ENCODE peak calls at places on chromosomes 7 and 10, in seven cellular contexts. M is Panc1, K is HCT116, P is GM12878, E is A549, U is K562, L is GM23338. O is an unnamed sample.
A peak's percentile ranks its signal among the peaks of the same experiment; 100 is the strongest.

GRCh38 chr7:107179326-107180163 is 10.7 kb downstream of the HBP1 start:
- DNase-seq in M (no peak), K (peak; percentile 51), P (no peak), E (peak; percentile 29), U (peak; percentile 39), L (no peak), O (no peak)

GRCh38 chr10:24484771-24485170 is 238.9 kb downstream of the ARHGAP21 start:
- DNase-seq in M (no peak), K (no peak), P (no peak), E (no peak), U (no peak), L (no peak), O (no peak)

GRCh38 chr10:119211176-119211575 is 3.8 kb downstream of the GRK5 start:
- DNase-seq in M (no peak), K (no peak), P (no peak), E (no peak), U (no peak), L (no peak), O (no peak)

GRCh38 chr7:112646787-112647186 is 143.4 kb downstream of the TMEM168 start:
- DNase-seq in M (no peak), K (no peak), P (no peak), E (no peak), U (peak; percentile 25), L (peak; percentile 76), O (no peak)

GRCh38 chr10:70590663-70591416 is 11.7 kb downstream of the PRF1 start:
- DNase-seq in M (no peak), K (no peak), P (peak; percentile 15), E (no peak), U (no peak), L (no peak), O (no peak)

GRCh38 chr7:73971315-73971700 is 56.7 kb upstream of the ELN start:
- DNase-seq in M (no peak), K (no peak), P (peak; percentile 4), E (no peak), U (no peak), L (no peak), O (no peak)

GRCh38 chr7:55548295-55548731 is 24.0 kb downstream of the VOPP1 start:
- DNase-seq in M (no peak), K (no peak), P (no peak), E (no peak), U (no peak), L (no peak), O (no peak)

GRCh38 chr10:54800677-54801480 is at the start of gene PCDH15:
- DNase-seq in M (peak; percentile 22), K (no peak), P (peak; percentile 1), E (peak; percentile 19), U (no peak), L (peak; percentile 80), O (no peak)

GRCh38 chr10:35398355-35398754 is 62.0 kb downstream of the CCNY start:
- DNase-seq in M (no peak), K (no peak), P (no peak), E (no peak), U (no peak), L (no peak), O (no peak)

GRCh38 chr10:73589538-73590126 is 1.5 kb downstream of the USP54 start:
- DNase-seq in M (no peak), K (no peak), P (no peak), E (no peak), U (no peak), L (no peak), O (no peak)

GRCh38 chr7:43337191-43337590 is 224.7 kb downstream of the HECW1 start:
- DNase-seq in M (no peak), K (no peak), P (no peak), E (no peak), U (no peak), L (no peak), O (no peak)

GRCh38 chr7:64832136-64832535 is 37.9 kb downstream of the ZNF138 start:
- DNase-seq in M (no peak), K (no peak), P (no peak), E (no peak), U (no peak), L (peak; percentile 15), O (no peak)

GRCh38 chr10:234708-235406 is 99.6 kb downstream of the ZMYND11 start:
- DNase-seq in M (no peak), K (no peak), P (no peak), E (no peak), U (no peak), L (no peak), O (no peak)

GRCh38 chr7:31102973-31103850 is 51.1 kb downstream of the ADCYAP1R1 start:
- DNase-seq in M (no peak), K (no peak), P (no peak), E (no peak), U (no peak), L (no peak), O (no peak)

GRCh38 chr7:74262639-74263398 is 8.6 kb upstream of the RFC2 start:
- DNase-seq in M (no peak), K (no peak), P (no peak), E (no peak), U (no peak), L (no peak), O (no peak)

GRCh38 chr7:157408258-157409101 is 71.7 kb downstream of the DNAJB6 start:
- DNase-seq in M (no peak), K (no peak), P (no peak), E (no peak), U (no peak), L (no peak), O (no peak)

GRCh38 chr10:7408494-7409044 is 2.3 kb downstream of the SFMBT2 start:
- DNase-seq in M (no peak), K (no peak), P (no peak), E (peak; percentile 68), U (peak; percentile 79), L (peak; percentile 77), O (no peak)

GRCh38 chr10:96719850-96720421 is 378 bp downstream of the PIK3AP1 start:
- DNase-seq in M (no peak), K (peak; percentile 19), P (no peak), E (peak; percentile 49), U (peak; percentile 66), L (peak; percentile 89), O (peak; percentile 91)

GRCh38 chr7:130958846-130959245 is 224.8 kb upstream of the KLF14 start:
- DNase-seq in M (no peak), K (no peak), P (no peak), E (no peak), U (no peak), L (no peak), O (no peak)

GRCh38 chr10:114100848-114101741 is 57.4 kb downstream of the ADRB1 start:
- DNase-seq in M (no peak), K (no peak), P (no peak), E (no peak), U (peak; percentile 20), L (peak; percentile 48), O (no peak)

GRCh38 chr7:22791204-22792158 is 31.2 kb downstream of the TOMM7 start:
- DNase-seq in M (no peak), K (no peak), P (no peak), E (peak; percentile 45), U (no peak), L (no peak), O (no peak)

GRCh38 chr10:78215645-78216044 is 182.0 kb downstream of the RPS24 start:
- DNase-seq in M (no peak), K (no peak), P (no peak), E (no peak), U (no peak), L (no peak), O (no peak)

GRCh38 chr10:22365644-22366565 is 20.6 kb downstream of the SPAG6 start:
- DNase-seq in M (no peak), K (no peak), P (no peak), E (no peak), U (no peak), L (no peak), O (no peak)

GRCh38 chr10:36538945-36539586 is 586.3 kb upstream of the ANKRD30A start:
- DNase-seq in M (no peak), K (no peak), P (no peak), E (peak; percentile 73), U (no peak), L (no peak), O (no peak)

GRCh38 chr10:114319406-114320248 is 80.6 kb downstream of the VWA2 start:
- DNase-seq in M (no peak), K (no peak), P (no peak), E (no peak), U (no peak), L (no peak), O (no peak)

GRCh38 chr10:53601260-53601875 is 828.8 kb upstream of the MBL2 start:
- DNase-seq in M (peak; percentile 32), K (peak; percentile 4), P (no peak), E (peak; percentile 40), U (peak; percentile 44), L (peak; percentile 75), O (peak; percentile 6)

GRCh38 chr7:99780588-99780987 is 3.4 kb downstream of the CYP3A4 start:
- DNase-seq in M (no peak), K (no peak), P (no peak), E (no peak), U (no peak), L (no peak), O (no peak)

GRCh38 chr10:103110407-103110806 is 82.7 kb downstream of the NT5C2 start:
- DNase-seq in M (no peak), K (no peak), P (no peak), E (no peak), U (no peak), L (no peak), O (no peak)
- H3K27ac ChIP-seq in M (no peak overlapping the region), K (no peak overlapping the region), P (peak overlapping the region; percentile 59), E (no peak overlapping the region), U (no peak overlapping the region), L (no peak overlapping the region), O (no peak overlapping the region)

GRCh38 chr7:46165281-46165680 is 244.2 kb upstream of the IGFBP3 start:
- DNase-seq in M (no peak), K (no peak), P (no peak), E (no peak), U (no peak), L (no peak), O (no peak)
- TF ChIP-seq REST in M (no peak), K (no peak), P (no peak), E (no peak), U (no peak), L (no peak), O (no peak)

DNA sequence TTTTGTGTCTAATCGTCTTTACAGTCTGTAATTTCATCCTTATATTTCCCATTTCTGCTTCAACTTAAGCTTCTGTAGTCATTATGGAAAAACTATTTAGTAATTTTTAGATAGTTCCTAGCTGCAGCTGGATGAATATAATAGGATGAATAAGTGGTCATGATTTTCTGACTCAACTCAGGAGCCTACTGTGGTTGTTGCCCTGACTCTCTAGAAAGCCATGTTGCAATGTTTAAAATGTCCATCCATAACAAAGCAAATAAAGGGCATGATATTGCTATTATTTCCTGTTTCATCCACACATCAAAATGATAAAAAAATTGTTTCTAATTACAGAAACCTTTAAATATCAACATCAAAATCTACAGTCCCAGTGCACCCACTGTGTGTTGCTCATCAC is 58.0 kb downstream of the MYPN start:
- DNase-seq in M (no peak), K (no peak), P (no peak), E (no peak), U (no peak), L (no peak), O (no peak)
- H3K27ac ChIP-seq in M (no peak overlapping the region), K (no peak overlapping the region), P (no peak overlapping the region), E (no peak overlapping the region), U (no peak overlapping the region), L (no peak overlapping the region), O (no peak overlapping the region)

DNA sequence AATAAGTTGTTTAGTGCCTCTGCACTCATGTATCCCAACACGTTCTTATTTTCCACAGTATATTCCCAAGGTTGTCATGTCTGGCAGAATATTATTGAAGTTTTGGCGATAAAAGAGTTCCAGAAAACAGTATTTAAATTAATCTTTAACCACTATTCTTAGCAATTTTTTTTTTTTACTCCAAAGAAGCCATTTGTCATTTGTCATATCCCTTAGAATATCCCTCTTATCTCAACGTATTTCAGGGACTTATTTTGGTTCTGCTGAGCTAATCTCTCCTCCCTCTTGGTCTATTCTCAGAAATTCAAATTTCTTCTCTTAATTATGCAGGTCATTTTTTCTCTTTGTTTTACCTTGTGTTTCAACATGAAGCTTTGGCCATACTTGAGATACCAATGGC is 643.4 kb downstream of the ANKRD7 start:
- DNase-seq in M (no peak), K (no peak), P (no peak), E (no peak), U (no peak), L (no peak), O (no peak)
- TF ChIP-seq REST in M (no peak), K (no peak), P (no peak), E (no peak), U (no peak), L (no peak), O (no peak)

O was measured in HL-60.